ENCODE peak calls at places on chromosomes 16 and 17, in eight cellular contexts. One of them, this sample, is unnamed.

GRCh38 chr16:85205747-85206471 is 93.6 kb upstream of the CIBAR2 start:
- DNase-seq in prostate gland: no peak
- DNase-seq in kidney: no peak
- DNase-seq in dorsolateral prefrontal cortex: no peak
- DNase-seq in B cell: no peak
- DNase-seq in RWPE1: peak; percentile 50
- DNase-seq in tibial artery: no peak
- DNase-seq in stomach: no peak
- DNase-seq in this sample: no peak

GRCh38 chr17:56798916-56799315 is 34.8 kb downstream of the C17orf67 start:
- DNase-seq in stomach: no peak
- DNase-seq in RWPE1: no peak
- DNase-seq in dorsolateral prefrontal cortex: no peak
- DNase-seq in B cell: no peak
- DNase-seq in kidney: no peak
- DNase-seq in prostate gland: no peak
- DNase-seq in tibial artery: no peak
- DNase-seq in this sample: peak; percentile 58

GRCh38 chr17:1091885-1092284 is 87.9 kb downstream of the ABR start:
- DNase-seq in kidney: no peak
- DNase-seq in dorsolateral prefrontal cortex: no peak
- DNase-seq in tibial artery: no peak
- DNase-seq in B cell: no peak
- DNase-seq in RWPE1: no peak
- DNase-seq in stomach: peak; percentile 63
- DNase-seq in prostate gland: peak; percentile 84
- DNase-seq in this sample: no peak

GRCh38 chr16:78705694-78706093 is 606.2 kb downstream of the WWOX start:
- DNase-seq in B cell: no peak
- DNase-seq in prostate gland: no peak
- DNase-seq in RWPE1: peak; percentile 34
- DNase-seq in kidney: no peak
- DNase-seq in stomach: no peak
- DNase-seq in dorsolateral prefrontal cortex: no peak
- DNase-seq in tibial artery: no peak
- DNase-seq in this sample: peak; percentile 55

GRCh38 chr17:5672815-5673430 is 88.6 kb upstream of the NLRP1 start:
- DNase-seq in B cell: no peak
- DNase-seq in tibial artery: no peak
- DNase-seq in prostate gland: no peak
- DNase-seq in dorsolateral prefrontal cortex: no peak
- DNase-seq in stomach: no peak
- DNase-seq in kidney: no peak
- DNase-seq in RWPE1: no peak
- DNase-seq in this sample: no peak

GRCh38 chr16:71963125-71963875 is 36.9 kb downstream of the PKD1L3 start:
- DNase-seq in tibial artery: no peak
- DNase-seq in kidney: no peak
- DNase-seq in dorsolateral prefrontal cortex: no peak
- DNase-seq in stomach: no peak
- DNase-seq in B cell: no peak
- DNase-seq in prostate gland: no peak
- DNase-seq in RWPE1: no peak
- DNase-seq in this sample: no peak

GRCh38 chr16:50154369-50154947 is 1.4 kb downstream of the TENT4B start:
- DNase-seq in prostate gland: no peak
- DNase-seq in tibial artery: no peak
- DNase-seq in dorsolateral prefrontal cortex: no peak
- DNase-seq in RWPE1: peak; percentile 30
- DNase-seq in kidney: no peak
- DNase-seq in stomach: no peak
- DNase-seq in B cell: no peak
- DNase-seq in this sample: peak; percentile 25

GRCh38 chr17:81367171-81367570 is 28.1 kb upstream of the BAHCC1 start:
- DNase-seq in tibial artery: no peak
- DNase-seq in B cell: no peak
- DNase-seq in stomach: no peak
- DNase-seq in kidney: peak; percentile 69
- DNase-seq in prostate gland: no peak
- DNase-seq in RWPE1: no peak
- DNase-seq in dorsolateral prefrontal cortex: no peak
- DNase-seq in this sample: no peak

GRCh38 chr16:80827007-80827406 is 22.6 kb upstream of the CDYL2 start:
- DNase-seq in RWPE1: no peak
- DNase-seq in B cell: no peak
- DNase-seq in kidney: no peak
- DNase-seq in prostate gland: no peak
- DNase-seq in stomach: no peak
- DNase-seq in tibial artery: no peak
- DNase-seq in dorsolateral prefrontal cortex: no peak
- DNase-seq in this sample: no peak

GRCh38 chr17:76888661-76889060 is 20.5 kb downstream of the MGAT5B start:
- DNase-seq in dorsolateral prefrontal cortex: no peak
- DNase-seq in tibial artery: no peak
- DNase-seq in RWPE1: no peak
- DNase-seq in stomach: no peak
- DNase-seq in prostate gland: no peak
- DNase-seq in B cell: no peak
- DNase-seq in kidney: no peak
- DNase-seq in this sample: no peak
- TF ChIP-seq CTCF in dorsolateral prefrontal cortex: no peak
- TF ChIP-seq CTCF in tibial artery: no peak
- TF ChIP-seq CTCF in RWPE1: no peak
- TF ChIP-seq CTCF in stomach: no peak
- TF ChIP-seq CTCF in prostate gland: no peak
- TF ChIP-seq CTCF in B cell: no peak
- TF ChIP-seq CTCF in kidney: no peak
- TF ChIP-seq CTCF in this sample: no peak

GRCh38 chr16:65123846-65124513 is 2.1 kb upstream of the CDH11 start:
- DNase-seq in stomach: no peak
- DNase-seq in RWPE1: no peak
- DNase-seq in kidney: peak; percentile 75
- DNase-seq in dorsolateral prefrontal cortex: no peak
- DNase-seq in prostate gland: no peak
- DNase-seq in tibial artery: no peak
- DNase-seq in B cell: no peak
- DNase-seq in this sample: no peak

GRCh38 chr16:65120811-65121721 is 797 bp downstream of the CDH11 start:
- DNase-seq in dorsolateral prefrontal cortex: peak; percentile 31
- DNase-seq in RWPE1: no peak
- DNase-seq in stomach: no peak
- DNase-seq in B cell: no peak
- DNase-seq in prostate gland: no peak
- DNase-seq in tibial artery: peak; percentile 29
- DNase-seq in kidney: peak; percentile 73
- DNase-seq in this sample: no peak

GRCh38 chr16:65122974-65123845 is 1.3 kb upstream of the CDH11 start:
- DNase-seq in stomach: peak; percentile 26
- DNase-seq in B cell: no peak
- DNase-seq in dorsolateral prefrontal cortex: peak; percentile 36
- DNase-seq in RWPE1: peak; percentile 16
- DNase-seq in tibial artery: peak; percentile 70
- DNase-seq in prostate gland: peak; percentile 33
- DNase-seq in kidney: peak; percentile 88
- DNase-seq in this sample: no peak

GRCh38 chr16:65122724-65122973 is 786 bp upstream of the CDH11 start:
- DNase-seq in RWPE1: no peak
- DNase-seq in dorsolateral prefrontal cortex: no peak
- DNase-seq in kidney: no peak
- DNase-seq in stomach: no peak
- DNase-seq in tibial artery: no peak
- DNase-seq in prostate gland: no peak
- DNase-seq in B cell: no peak
- DNase-seq in this sample: no peak

DNA sequence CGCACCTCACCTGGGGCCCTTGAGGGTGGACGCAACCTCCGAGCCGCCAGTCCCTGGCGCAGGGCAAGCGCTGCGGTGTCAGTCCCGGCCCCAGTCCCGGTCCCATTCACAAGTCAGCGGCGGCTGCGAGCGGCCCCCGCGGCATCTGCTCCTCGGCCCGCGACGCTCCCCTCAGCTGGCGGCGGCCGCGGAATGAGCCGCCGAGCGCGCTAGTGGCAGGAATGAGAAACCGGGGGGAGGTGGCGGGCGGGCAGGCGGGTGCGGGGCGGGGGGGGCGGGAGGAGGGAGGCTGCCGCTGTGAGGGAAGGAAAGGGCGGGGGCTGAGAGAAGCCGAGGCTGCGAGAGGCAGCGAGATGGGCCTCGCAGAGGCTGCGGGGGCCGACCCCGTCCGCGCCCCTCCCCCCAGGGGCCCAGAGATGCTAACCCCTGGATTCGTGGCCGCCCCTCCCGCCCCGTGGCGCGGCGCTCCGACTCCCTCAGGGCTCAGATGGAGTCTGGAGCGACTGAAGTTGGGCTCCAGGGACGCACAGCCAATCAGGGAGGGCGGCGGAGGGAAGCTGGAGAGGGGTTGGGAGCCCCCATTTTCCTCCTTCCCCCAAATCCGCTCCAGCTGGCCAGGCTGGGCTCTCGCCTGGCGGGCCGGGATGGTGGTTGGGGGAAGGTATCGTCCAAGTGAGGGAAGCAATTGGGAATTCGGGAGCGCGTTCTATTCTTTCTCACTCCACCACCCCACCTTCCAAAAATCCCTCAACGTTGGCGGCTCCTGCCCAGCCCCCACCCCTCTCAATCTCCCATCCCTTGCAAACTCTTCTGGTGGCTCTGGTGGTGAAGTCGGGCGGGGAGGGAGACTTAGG is at the start of gene CDH11:
- DNase-seq in prostate gland: peak; percentile 22
- DNase-seq in B cell: no peak
- DNase-seq in stomach: peak; percentile 25
- DNase-seq in RWPE1: peak; percentile 50
- DNase-seq in tibial artery: peak; percentile 55
- DNase-seq in dorsolateral prefrontal cortex: peak; percentile 55
- DNase-seq in kidney: peak; percentile 93
- DNase-seq in this sample: peak; percentile 14
- TF ChIP-seq CTCF in prostate gland: peak; percentile 31
- TF ChIP-seq CTCF in B cell: no peak
- TF ChIP-seq CTCF in stomach: no peak
- TF ChIP-seq CTCF in RWPE1: peak; percentile 49
- TF ChIP-seq CTCF in tibial artery: peak; percentile 47
- TF ChIP-seq CTCF in dorsolateral prefrontal cortex: peak; percentile 14
- TF ChIP-seq CTCF in kidney: no peak
- TF ChIP-seq CTCF in this sample: peak; percentile 15

GRCh38 chr16:8663192-8664089 is 11.0 kb upstream of the ABAT start:
- DNase-seq in RWPE1: no peak
- DNase-seq in B cell: no peak
- DNase-seq in prostate gland: no peak
- DNase-seq in stomach: no peak
- DNase-seq in dorsolateral prefrontal cortex: no peak
- DNase-seq in tibial artery: no peak
- DNase-seq in kidney: no peak
- DNase-seq in this sample: no peak

GRCh38 chr16:8656376-8656775 is 18.0 kb upstream of the ABAT start:
- DNase-seq in tibial artery: no peak
- DNase-seq in B cell: no peak
- DNase-seq in kidney: no peak
- DNase-seq in prostate gland: no peak
- DNase-seq in dorsolateral prefrontal cortex: no peak
- DNase-seq in stomach: no peak
- DNase-seq in RWPE1: no peak
- DNase-seq in this sample: no peak

GRCh38 chr16:8661703-8662102 is 12.7 kb upstream of the ABAT start:
- DNase-seq in dorsolateral prefrontal cortex: no peak
- DNase-seq in prostate gland: no peak
- DNase-seq in kidney: no peak
- DNase-seq in RWPE1: no peak
- DNase-seq in B cell: no peak
- DNase-seq in tibial artery: no peak
- DNase-seq in stomach: no peak
- DNase-seq in this sample: no peak

GRCh38 chr16:8665529-8665928 is 8.9 kb upstream of the ABAT start:
- DNase-seq in RWPE1: no peak
- DNase-seq in kidney: no peak
- DNase-seq in dorsolateral prefrontal cortex: no peak
- DNase-seq in tibial artery: no peak
- DNase-seq in B cell: no peak
- DNase-seq in stomach: no peak
- DNase-seq in prostate gland: no peak
- DNase-seq in this sample: no peak

GRCh38 chr16:8660841-8661301 is 13.5 kb upstream of the ABAT start:
- DNase-seq in stomach: peak; percentile 82
- DNase-seq in dorsolateral prefrontal cortex: peak; percentile 57
- DNase-seq in RWPE1: peak; percentile 57
- DNase-seq in prostate gland: peak; percentile 61
- DNase-seq in B cell: peak; percentile 67
- DNase-seq in tibial artery: peak; percentile 41
- DNase-seq in kidney: peak; percentile 83
- DNase-seq in this sample: peak; percentile 75
- TF ChIP-seq CTCF in stomach: peak; percentile 70
- TF ChIP-seq CTCF in dorsolateral prefrontal cortex: peak; percentile 73
- TF ChIP-seq CTCF in RWPE1: peak; percentile 66
- TF ChIP-seq CTCF in prostate gland: peak; percentile 43
- TF ChIP-seq CTCF in B cell: peak; percentile 36
- TF ChIP-seq CTCF in tibial artery: peak; percentile 67
- TF ChIP-seq CTCF in kidney: peak; percentile 84
- TF ChIP-seq CTCF in this sample: peak; percentile 82

GRCh38 chr17:4509923-4510614 is 11.4 kb downstream of the SPNS2 start:
- DNase-seq in RWPE1: no peak
- DNase-seq in stomach: peak; percentile 51
- DNase-seq in dorsolateral prefrontal cortex: no peak
- DNase-seq in tibial artery: peak; percentile 44
- DNase-seq in prostate gland: no peak
- DNase-seq in kidney: peak; percentile 89
- DNase-seq in B cell: no peak
- DNase-seq in this sample: no peak

GRCh38 chr17:4510615-4510941 is 11.9 kb downstream of the SPNS2 start:
- DNase-seq in prostate gland: no peak
- DNase-seq in RWPE1: no peak
- DNase-seq in kidney: no peak
- DNase-seq in dorsolateral prefrontal cortex: no peak
- DNase-seq in stomach: no peak
- DNase-seq in tibial artery: no peak
- DNase-seq in B cell: no peak
- DNase-seq in this sample: no peak

GRCh38 chr17:4507361-4508111 is 8.9 kb downstream of the SPNS2 start:
- DNase-seq in stomach: no peak
- DNase-seq in B cell: no peak
- DNase-seq in RWPE1: no peak
- DNase-seq in tibial artery: no peak
- DNase-seq in dorsolateral prefrontal cortex: no peak
- DNase-seq in prostate gland: no peak
- DNase-seq in kidney: no peak
- DNase-seq in this sample: no peak

GRCh38 chr17:4508207-4508606 is 9.5 kb downstream of the SPNS2 start:
- DNase-seq in RWPE1: no peak
- DNase-seq in dorsolateral prefrontal cortex: no peak
- DNase-seq in stomach: no peak
- DNase-seq in kidney: no peak
- DNase-seq in tibial artery: no peak
- DNase-seq in B cell: no peak
- DNase-seq in prostate gland: no peak
- DNase-seq in this sample: no peak

DNA sequence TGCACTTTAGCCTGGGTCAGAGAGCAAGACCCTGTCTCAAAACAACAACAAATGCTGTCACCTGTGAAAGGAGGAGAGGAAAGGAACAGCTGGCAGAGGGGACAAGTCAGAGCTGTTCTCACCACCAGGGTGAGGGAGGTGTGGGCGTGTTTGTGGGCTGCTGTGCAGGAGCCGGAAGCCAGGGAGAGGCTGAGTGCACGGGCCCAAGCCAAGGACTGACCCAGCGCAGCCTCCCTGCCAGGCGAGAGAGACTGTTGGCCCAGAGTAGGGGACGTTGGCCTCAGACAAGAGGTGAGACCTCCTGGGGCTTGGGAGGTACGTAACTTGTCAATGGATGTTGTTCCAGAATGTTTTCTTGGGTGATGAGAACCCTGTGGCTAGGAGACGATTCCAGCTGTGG is 10.7 kb downstream of the SPNS2 start:
- DNase-seq in dorsolateral prefrontal cortex: no peak
- DNase-seq in RWPE1: no peak
- DNase-seq in B cell: no peak
- DNase-seq in stomach: peak; percentile 80
- DNase-seq in tibial artery: peak; percentile 45
- DNase-seq in kidney: no peak
- DNase-seq in prostate gland: no peak
- DNase-seq in this sample: no peak
- TF ChIP-seq CTCF in dorsolateral prefrontal cortex: no peak
- TF ChIP-seq CTCF in RWPE1: no peak
- TF ChIP-seq CTCF in B cell: no peak
- TF ChIP-seq CTCF in stomach: peak; percentile 18
- TF ChIP-seq CTCF in tibial artery: peak; percentile 17
- TF ChIP-seq CTCF in kidney: no peak
- TF ChIP-seq CTCF in prostate gland: no peak
- TF ChIP-seq CTCF in this sample: no peak